ENCODE peak calls at places on chromosome 22, in seven cellular contexts. One of them, this sample, is unnamed.

GRCh38 chr22:50578776-50579310 is 616 bp upstream of the CPT1B start:
- DNase-seq in suprapubic skin: no peak
- DNase-seq in K562: no peak
- DNase-seq in stomach: no peak
- DNase-seq in H1: no peak
- DNase-seq in HepG2: no peak
- DNase-seq in SK-N-SH: no peak
- DNase-seq in this sample: no peak

GRCh38 chr22:47651216-47651987 is 889.0 kb downstream of the TBC1D22A start:
- DNase-seq in HepG2: no peak
- DNase-seq in SK-N-SH: no peak
- DNase-seq in H1: no peak
- DNase-seq in K562: peak
- DNase-seq in suprapubic skin: no peak
- DNase-seq in stomach: no peak
- DNase-seq in this sample: no peak

GRCh38 chr22:49966716-49967332 is 6.3 kb downstream of the PIM3 start:
- DNase-seq in SK-N-SH: peak
- DNase-seq in suprapubic skin: peak
- DNase-seq in stomach: peak
- DNase-seq in K562: peak
- DNase-seq in HepG2: peak
- DNase-seq in H1: peak
- DNase-seq in this sample: peak

GRCh38 chr22:22111267-22111751 is 128.7 kb upstream of the TOP3B start:
- DNase-seq in suprapubic skin: no peak
- DNase-seq in K562: peak
- DNase-seq in H1: no peak
- DNase-seq in HepG2: no peak
- DNase-seq in SK-N-SH: no peak
- DNase-seq in stomach: no peak
- DNase-seq in this sample: no peak

GRCh38 chr22:48884292-48884691 is 943.4 kb downstream of the BRD1 start:
- DNase-seq in SK-N-SH: no peak
- DNase-seq in H1: no peak
- DNase-seq in stomach: no peak
- DNase-seq in HepG2: no peak
- DNase-seq in suprapubic skin: peak
- DNase-seq in K562: no peak
- DNase-seq in this sample: no peak

GRCh38 chr22:42340695-42341383 is 70.4 kb upstream of the TCF20 start:
- DNase-seq in SK-N-SH: peak
- DNase-seq in stomach: no peak
- DNase-seq in HepG2: no peak
- DNase-seq in H1: peak
- DNase-seq in K562: no peak
- DNase-seq in suprapubic skin: no peak
- DNase-seq in this sample: no peak

GRCh38 chr22:19178659-19179471 is at the start of gene SLC25A1:
- DNase-seq in stomach: peak
- DNase-seq in K562: peak
- DNase-seq in suprapubic skin: peak
- DNase-seq in H1: peak
- DNase-seq in HepG2: peak
- DNase-seq in SK-N-SH: peak
- DNase-seq in this sample: peak

GRCh38 chr22:20884454-20884853 is 25.6 kb downstream of the SNAP29 start:
- DNase-seq in K562: peak
- DNase-seq in stomach: no peak
- DNase-seq in SK-N-SH: no peak
- DNase-seq in H1: no peak
- DNase-seq in suprapubic skin: no peak
- DNase-seq in HepG2: no peak
- DNase-seq in this sample: no peak

GRCh38 chr22:50710886-50711285 is 27.1 kb upstream of the ACR start:
- DNase-seq in HepG2: no peak
- DNase-seq in K562: no peak
- DNase-seq in SK-N-SH: no peak
- DNase-seq in stomach: no peak
- DNase-seq in H1: no peak
- DNase-seq in suprapubic skin: no peak
- DNase-seq in this sample: no peak

GRCh38 chr22:35150163-35151107 is 84.5 kb downstream of the ISX start:
- DNase-seq in SK-N-SH: peak
- DNase-seq in K562: peak
- DNase-seq in HepG2: peak
- DNase-seq in suprapubic skin: no peak
- DNase-seq in H1: peak
- DNase-seq in stomach: peak
- DNase-seq in this sample: peak

GRCh38 chr22:48975252-48975780 is 852.4 kb downstream of the BRD1 start:
- DNase-seq in K562: no peak
- DNase-seq in HepG2: no peak
- DNase-seq in stomach: no peak
- DNase-seq in SK-N-SH: no peak
- DNase-seq in H1: peak
- DNase-seq in suprapubic skin: no peak
- DNase-seq in this sample: no peak

GRCh38 chr22:38956551-38956950 is 858 bp upstream of the APOBEC3A start:
- DNase-seq in K562: no peak
- DNase-seq in HepG2: no peak
- DNase-seq in H1: no peak
- DNase-seq in SK-N-SH: no peak
- DNase-seq in suprapubic skin: no peak
- DNase-seq in stomach: no peak
- DNase-seq in this sample: no peak

GRCh38 chr22:24583221-24583971 is 9.5 kb downstream of the LRRC75B start:
- DNase-seq in suprapubic skin: no peak
- DNase-seq in K562: no peak
- DNase-seq in stomach: no peak
- DNase-seq in SK-N-SH: peak
- DNase-seq in HepG2: peak
- DNase-seq in H1: no peak
- DNase-seq in this sample: peak

GRCh38 chr22:23116506-23117263 is 25.1 kb downstream of the RSPH14 start:
- DNase-seq in H1: no peak
- DNase-seq in suprapubic skin: no peak
- DNase-seq in K562: peak
- DNase-seq in HepG2: no peak
- DNase-seq in SK-N-SH: no peak
- DNase-seq in stomach: no peak
- DNase-seq in this sample: no peak

GRCh38 chr22:27625769-27626674 is 175.5 kb downstream of the MN1 start:
- DNase-seq in stomach: no peak
- DNase-seq in SK-N-SH: no peak
- DNase-seq in H1: no peak
- DNase-seq in HepG2: no peak
- DNase-seq in K562: no peak
- DNase-seq in suprapubic skin: no peak
- DNase-seq in this sample: no peak

GRCh38 chr22:49628351-49629023 is 199.2 kb downstream of the BRD1 start:
- DNase-seq in H1: no peak
- DNase-seq in HepG2: no peak
- DNase-seq in K562: no peak
- DNase-seq in suprapubic skin: no peak
- DNase-seq in SK-N-SH: no peak
- DNase-seq in stomach: no peak
- DNase-seq in this sample: no peak

GRCh38 chr22:24810043-24810749 is 4.2 kb downstream of the SGSM1 start:
- DNase-seq in stomach: peak
- DNase-seq in HepG2: no peak
- DNase-seq in suprapubic skin: no peak
- DNase-seq in K562: no peak
- DNase-seq in H1: no peak
- DNase-seq in SK-N-SH: peak
- DNase-seq in this sample: no peak

GRCh38 chr22:49626361-49627216 is 201.1 kb downstream of the BRD1 start:
- DNase-seq in stomach: no peak
- DNase-seq in HepG2: no peak
- DNase-seq in H1: no peak
- DNase-seq in K562: no peak
- DNase-seq in suprapubic skin: no peak
- DNase-seq in SK-N-SH: no peak
- DNase-seq in this sample: no peak

GRCh38 chr22:42365337-42365865 is 66.8 kb downstream of the NFAM1 start:
- DNase-seq in K562: no peak
- DNase-seq in SK-N-SH: peak
- DNase-seq in suprapubic skin: no peak
- DNase-seq in H1: no peak
- DNase-seq in stomach: no peak
- DNase-seq in HepG2: no peak
- DNase-seq in this sample: no peak

GRCh38 chr22:42396621-42397331 is 35.4 kb downstream of the NFAM1 start:
- DNase-seq in suprapubic skin: no peak
- DNase-seq in HepG2: no peak
- DNase-seq in stomach: no peak
- DNase-seq in SK-N-SH: no peak
- DNase-seq in H1: no peak
- DNase-seq in K562: no peak
- DNase-seq in this sample: peak

GRCh38 chr22:17065433-17065832 is 19.4 kb upstream of the IL17RA start:
- DNase-seq in HepG2: no peak
- DNase-seq in K562: no peak
- DNase-seq in H1: peak
- DNase-seq in stomach: peak
- DNase-seq in SK-N-SH: no peak
- DNase-seq in suprapubic skin: no peak
- DNase-seq in this sample: no peak

GRCh38 chr22:17064498-17065100 is 20.2 kb upstream of the IL17RA start:
- DNase-seq in K562: no peak
- DNase-seq in H1: peak
- DNase-seq in SK-N-SH: no peak
- DNase-seq in stomach: no peak
- DNase-seq in HepG2: no peak
- DNase-seq in suprapubic skin: no peak
- DNase-seq in this sample: no peak

GRCh38 chr22:17057959-17058814 is 26.6 kb upstream of the IL17RA start:
- DNase-seq in H1: peak
- DNase-seq in K562: peak
- DNase-seq in stomach: peak
- DNase-seq in SK-N-SH: peak
- DNase-seq in HepG2: peak
- DNase-seq in suprapubic skin: no peak
- DNase-seq in this sample: peak

GRCh38 chr22:17060126-17060525 is 24.7 kb upstream of the IL17RA start:
- DNase-seq in suprapubic skin: no peak
- DNase-seq in H1: peak
- DNase-seq in K562: no peak
- DNase-seq in HepG2: no peak
- DNase-seq in stomach: no peak
- DNase-seq in SK-N-SH: no peak
- DNase-seq in this sample: no peak

GRCh38 chr22:17063372-17064106 is 21.3 kb upstream of the IL17RA start:
- DNase-seq in SK-N-SH: no peak
- DNase-seq in stomach: peak
- DNase-seq in H1: peak
- DNase-seq in suprapubic skin: no peak
- DNase-seq in K562: no peak
- DNase-seq in HepG2: no peak
- DNase-seq in this sample: no peak
- TF ChIP-seq EP300 in SK-N-SH: no peak
- TF ChIP-seq EP300 in stomach: no peak
- TF ChIP-seq EP300 in H1: no peak
- TF ChIP-seq EP300 in suprapubic skin: no peak
- TF ChIP-seq EP300 in K562: no peak
- TF ChIP-seq EP300 in HepG2: no peak
- TF ChIP-seq EP300 in this sample: no peak

DNA sequence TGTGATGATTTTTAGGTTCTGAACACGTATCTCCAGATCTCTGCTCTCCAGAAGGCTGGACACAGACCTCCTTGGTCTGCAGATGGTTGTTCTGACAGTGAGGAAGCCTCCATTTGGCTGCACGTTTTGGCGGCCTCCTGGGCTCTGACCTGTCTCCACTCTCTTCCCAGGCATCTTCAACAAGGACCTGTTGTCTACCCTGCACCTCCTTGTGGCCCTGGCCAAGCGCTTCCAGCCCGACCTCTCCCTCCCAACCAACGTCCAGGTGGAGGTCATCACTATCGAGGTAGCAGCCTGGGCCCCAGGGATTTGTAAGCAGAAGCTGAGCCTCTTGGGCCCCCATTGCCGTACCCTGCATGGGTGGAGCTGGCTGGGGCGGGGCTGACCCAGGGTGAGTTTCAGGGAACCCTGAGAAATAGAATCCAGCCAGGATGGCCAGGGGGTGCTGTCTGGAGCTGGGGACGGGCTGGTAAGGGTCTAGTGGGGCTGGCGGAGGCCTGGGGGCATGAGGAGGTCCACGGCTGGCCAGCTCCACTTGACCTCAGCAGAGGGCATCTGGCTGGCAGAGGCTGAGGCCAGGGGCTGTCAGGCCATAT is 9.8 kb downstream of the PARVG start:
- DNase-seq in stomach: no peak
- DNase-seq in HepG2: no peak
- DNase-seq in SK-N-SH: no peak
- DNase-seq in K562: no peak
- DNase-seq in H1: no peak
- DNase-seq in suprapubic skin: no peak
- DNase-seq in this sample: no peak
- TF ChIP-seq POLR2AphosphoS5 in stomach: no peak
- TF ChIP-seq POLR2AphosphoS5 in HepG2: no peak
- TF ChIP-seq POLR2AphosphoS5 in SK-N-SH: no peak
- TF ChIP-seq POLR2AphosphoS5 in K562: no peak
- TF ChIP-seq POLR2AphosphoS5 in H1: no peak
- TF ChIP-seq POLR2AphosphoS5 in suprapubic skin: no peak
- TF ChIP-seq POLR2AphosphoS5 in this sample: no peak

GRCh38 chr22:30637701-30638114 is 2.1 kb downstream of the SLC35E4 start:
- DNase-seq in stomach: no peak
- DNase-seq in HepG2: no peak
- DNase-seq in H1: no peak
- DNase-seq in suprapubic skin: no peak
- DNase-seq in SK-N-SH: peak
- DNase-seq in K562: no peak
- DNase-seq in this sample: no peak
- H3K4me3 ChIP-seq in stomach: no peak
- H3K4me3 ChIP-seq in HepG2: no peak
- H3K4me3 ChIP-seq in H1: no peak
- H3K4me3 ChIP-seq in suprapubic skin: peak
- H3K4me3 ChIP-seq in SK-N-SH: no peak
- H3K4me3 ChIP-seq in K562: no peak
- H3K4me3 ChIP-seq in this sample: no peak

GRCh38 chr22:45834795-45835194 is 142.2 kb downstream of the WNT7B start:
- DNase-seq in suprapubic skin: no peak
- DNase-seq in stomach: no peak
- DNase-seq in H1: no peak
- DNase-seq in HepG2: no peak
- DNase-seq in K562: no peak
- DNase-seq in SK-N-SH: no peak
- DNase-seq in this sample: no peak

GRCh38 chr22:45838257-45838891 is 138.6 kb downstream of the WNT7B start:
- DNase-seq in suprapubic skin: no peak
- DNase-seq in stomach: no peak
- DNase-seq in H1: no peak
- DNase-seq in K562: no peak
- DNase-seq in HepG2: no peak
- DNase-seq in SK-N-SH: no peak
- DNase-seq in this sample: no peak

GRCh38 chr22:45834241-45834640 is 142.7 kb downstream of the WNT7B start:
- DNase-seq in HepG2: no peak
- DNase-seq in suprapubic skin: no peak
- DNase-seq in H1: no peak
- DNase-seq in K562: no peak
- DNase-seq in stomach: no peak
- DNase-seq in SK-N-SH: no peak
- DNase-seq in this sample: no peak

GRCh38 chr22:45836418-45836817 is 140.5 kb downstream of the WNT7B start:
- DNase-seq in SK-N-SH: no peak
- DNase-seq in HepG2: no peak
- DNase-seq in H1: no peak
- DNase-seq in stomach: no peak
- DNase-seq in suprapubic skin: no peak
- DNase-seq in K562: no peak
- DNase-seq in this sample: no peak

GRCh38 chr22:45837507-45837906 is 139.5 kb downstream of the WNT7B start:
- DNase-seq in stomach: no peak
- DNase-seq in HepG2: no peak
- DNase-seq in SK-N-SH: no peak
- DNase-seq in H1: no peak
- DNase-seq in K562: no peak
- DNase-seq in suprapubic skin: no peak
- DNase-seq in this sample: no peak
- TF ChIP-seq EP300 in stomach: no peak
- TF ChIP-seq EP300 in HepG2: no peak
- TF ChIP-seq EP300 in SK-N-SH: no peak
- TF ChIP-seq EP300 in H1: no peak
- TF ChIP-seq EP300 in K562: no peak
- TF ChIP-seq EP300 in suprapubic skin: no peak
- TF ChIP-seq EP300 in this sample: no peak

This sample was measured in transverse colon.